ENCODE peak calls at places on chromosomes 12 and 14, in five cellular contexts. J is HCT116, B is GM12878, E is SK-N-SH, X is HepG2. D is an unnamed sample.

GRCh38 chr12:101777476-101777875 is 38.2 kb upstream of the SYCP3 start:
- DNase-seq in E (no peak), J (no peak), X (no peak), B (no peak), D (no peak)

GRCh38 chr14:63840981-63841380 is 11.8 kb upstream of the SYNE2 start:
- DNase-seq in X (peak; percentile 44), J (no peak), E (no peak), B (no peak), D (no peak)

GRCh38 chr14:63676615-63677014 is 34.9 kb upstream of the WDR89 start:
- DNase-seq in X (no peak), J (no peak), B (no peak), E (no peak), D (no peak)

GRCh38 chr14:71322660-71323250 is 415.5 kb downstream of the PCNX1 start:
- DNase-seq in E (peak; percentile 24), J (no peak), B (peak; percentile 66), X (no peak), D (no peak)

GRCh38 chr12:104345234-104346066 is 41.9 kb downstream of the EID3 start:
- DNase-seq in X (no peak), B (no peak), E (no peak), J (no peak), D (no peak)

GRCh38 chr12:100528471-100529139 is 44.9 kb upstream of the GAS2L3 start:
- DNase-seq in X (no peak), E (no peak), B (no peak), J (no peak), D (no peak)

GRCh38 chr12:41486718-41487117 is 298.6 kb downstream of the PDZRN4 start:
- DNase-seq in B (no peak), X (no peak), J (no peak), E (no peak), D (no peak)

GRCh38 chr12:84634526-84634925 is 278.1 kb downstream of the SLC6A15 start:
- DNase-seq in B (no peak), E (no peak), X (no peak), J (no peak), D (no peak)

GRCh38 chr14:64234877-64235651 is 59.1 kb downstream of the ESR2 start:
- DNase-seq in J (no peak), B (no peak), E (peak; percentile 70), X (no peak), D (no peak)

GRCh38 chr12:12349711-12350665 is at the start of gene MANSC1:
- DNase-seq in B (no peak), X (peak; percentile 24), J (no peak), E (peak; percentile 89), D (peak; percentile 67)
- TF ChIP-seq ZBTB33 in B (no peak), X (no peak), J (no peak), E (no peak), D (no peak)

DNA sequence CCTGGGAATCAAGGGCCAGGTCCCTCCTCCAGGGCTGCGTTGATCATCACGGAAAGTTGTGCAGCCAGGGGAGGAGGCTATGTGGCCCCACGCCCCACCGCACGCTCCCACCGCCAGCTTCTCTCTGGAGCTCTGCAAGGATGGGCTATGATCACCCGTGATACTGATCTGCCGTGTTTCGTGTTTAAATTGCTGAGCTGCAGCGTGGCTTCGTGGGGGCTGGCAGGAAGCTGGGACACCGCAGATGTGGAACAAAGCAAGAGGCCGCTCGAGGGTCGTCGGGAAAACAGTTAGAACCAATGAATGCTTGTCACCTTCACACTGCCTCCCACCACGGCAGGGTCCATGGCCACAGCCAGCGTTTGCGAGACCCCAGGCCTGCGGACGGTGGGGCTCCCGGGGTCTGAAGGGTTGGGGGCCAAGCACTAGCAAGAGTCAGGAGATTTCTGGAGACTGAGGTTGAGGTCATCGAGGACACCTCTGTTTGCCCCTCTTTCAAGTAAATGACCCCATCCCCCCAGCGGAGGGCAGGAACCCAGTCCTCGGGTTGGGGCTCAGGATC is 51.7 kb upstream of the FBRSL1 start:
- DNase-seq in J (no peak), E (no peak), X (no peak), B (no peak), D (no peak)
- H3K4me2 ChIP-seq in J (no peak overlapping the region), E (no peak overlapping the region), X (peak overlapping the region; percentile 45), B (no peak overlapping the region), D (no peak overlapping the region)

DNA sequence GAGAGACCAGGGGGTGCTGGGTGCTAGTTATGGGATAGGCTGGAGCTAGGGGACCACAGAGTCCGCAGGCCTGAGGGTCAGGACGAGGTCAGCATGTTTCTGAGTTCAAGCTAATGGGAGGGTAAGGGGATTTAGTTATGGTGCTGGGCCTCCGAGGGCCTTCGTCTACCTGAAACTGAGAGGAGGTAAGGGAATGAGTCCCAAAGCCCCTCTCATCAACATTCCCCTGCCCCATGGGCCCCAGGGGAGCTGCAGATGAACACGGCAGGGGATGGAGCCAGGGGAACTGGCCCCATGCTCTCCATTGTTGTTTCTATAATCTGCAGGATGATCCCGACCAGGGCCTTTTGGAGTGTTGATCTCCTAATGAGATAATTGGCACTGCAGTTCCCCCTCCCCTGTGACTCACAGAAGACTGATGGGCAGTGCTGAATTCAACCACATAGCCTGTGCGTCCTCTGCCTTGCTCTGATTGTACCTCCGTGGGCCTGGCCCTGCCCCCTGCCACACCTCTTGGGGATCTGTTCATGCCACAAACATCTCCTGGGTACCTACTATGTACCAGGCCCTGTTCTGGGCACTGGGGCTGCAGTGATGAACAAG is 21.4 kb downstream of the FAIM2 start:
- DNase-seq in X (no peak), B (no peak), J (no peak), E (peak; percentile 60), D (no peak)
- TF ChIP-seq ZBTB33 in X (no peak), B (no peak), J (no peak), E (no peak), D (no peak)

GRCh38 chr12:40325349-40325960 is 100.7 kb downstream of the LRRK2 start:
- DNase-seq in X (peak; percentile 41), B (no peak), E (peak; percentile 46), J (peak; percentile 59), D (peak; percentile 24)
- H3K4me2 ChIP-seq in X (no peak overlapping the region), B (no peak overlapping the region), E (no peak overlapping the region), J (peak overlapping the region; percentile 67), D (no peak overlapping the region)

GRCh38 chr14:69612014-69612758 is 790 bp downstream of the SUSD6 start:
- DNase-seq in X (no peak), J (no peak), B (no peak), E (peak; percentile 78), D (no peak)
- TF ChIP-seq ZBTB33 in X (no peak), J (no peak), B (no peak), E (no peak), D (no peak)

GRCh38 chr14:101887219-101887618 is 77.2 kb upstream of the DYNC1H1 start:
- DNase-seq in J (no peak), X (no peak), E (no peak), B (no peak), D (no peak)
- H3K4me2 ChIP-seq in J (no peak overlapping the region), X (no peak overlapping the region), E (no peak overlapping the region), B (no peak overlapping the region), D (no peak overlapping the region)

GRCh38 chr14:24353551-24354529 is 14.0 kb upstream of the RIPK3 start:
- DNase-seq in E (no peak), B (no peak), X (peak; percentile 72), J (no peak), D (no peak)
- TF ChIP-seq ZBTB33 in E (no peak), B (no peak), X (no peak), J (no peak), D (no peak)

GRCh38 chr12:18462437-18462836 is 201.1 kb downstream of the PIK3C2G start:
- DNase-seq in X (no peak), J (no peak), B (no peak), E (no peak), D (no peak)
- H3K4me2 ChIP-seq in X (no peak overlapping the region), J (no peak overlapping the region), B (no peak overlapping the region), E (peak overlapping the region; percentile 12), D (no peak overlapping the region)